ENCODE peak calls at places on chromosomes 11 and 22, in seven cellular contexts. One of them, this sample, is unnamed.

GRCh38 chr22:46024136-46024840 is 47.3 kb upstream of the WNT7B start:
- DNase-seq in CD8-positive, alpha-beta T cell: no peak
- DNase-seq in OCI-LY7: no peak
- DNase-seq in tibial artery: no peak
- DNase-seq in dorsolateral prefrontal cortex: peak; percentile 20
- DNase-seq in psoas muscle: no peak
- DNase-seq in NB4: no peak
- DNase-seq in this sample: no peak

GRCh38 chr11:2731285-2732125 is 31.7 kb upstream of the KCNQ1OT1 start:
- DNase-seq in NB4: peak; percentile 24
- DNase-seq in OCI-LY7: no peak
- DNase-seq in CD8-positive, alpha-beta T cell: no peak
- DNase-seq in dorsolateral prefrontal cortex: no peak
- DNase-seq in tibial artery: no peak
- DNase-seq in psoas muscle: no peak
- DNase-seq in this sample: no peak

GRCh38 chr11:1772270-1773130 is 8.8 kb upstream of the CTSD start:
- DNase-seq in tibial artery: no peak
- DNase-seq in dorsolateral prefrontal cortex: peak; percentile 52
- DNase-seq in OCI-LY7: peak; percentile 13
- DNase-seq in CD8-positive, alpha-beta T cell: no peak
- DNase-seq in NB4: peak; percentile 98
- DNase-seq in psoas muscle: peak; percentile 73
- DNase-seq in this sample: peak; percentile 93

GRCh38 chr22:45996241-45997076 is 19.5 kb upstream of the WNT7B start:
- DNase-seq in NB4: peak; percentile 89
- DNase-seq in dorsolateral prefrontal cortex: no peak
- DNase-seq in psoas muscle: peak; percentile 82
- DNase-seq in OCI-LY7: no peak
- DNase-seq in tibial artery: peak; percentile 75
- DNase-seq in CD8-positive, alpha-beta T cell: no peak
- DNase-seq in this sample: peak; percentile 71

GRCh38 chr11:76086713-76087635 is 119.3 kb downstream of the WNT11 start:
- DNase-seq in CD8-positive, alpha-beta T cell: no peak
- DNase-seq in OCI-LY7: no peak
- DNase-seq in dorsolateral prefrontal cortex: no peak
- DNase-seq in tibial artery: no peak
- DNase-seq in NB4: no peak
- DNase-seq in psoas muscle: no peak
- DNase-seq in this sample: peak; percentile 70

GRCh38 chr22:35152316-35152715 is 86.4 kb downstream of the ISX start:
- DNase-seq in tibial artery: no peak
- DNase-seq in psoas muscle: no peak
- DNase-seq in OCI-LY7: no peak
- DNase-seq in NB4: no peak
- DNase-seq in CD8-positive, alpha-beta T cell: no peak
- DNase-seq in dorsolateral prefrontal cortex: no peak
- DNase-seq in this sample: no peak

GRCh38 chr11:103618532-103618931 is 417.9 kb upstream of the DDI1 start:
- DNase-seq in tibial artery: no peak
- DNase-seq in NB4: no peak
- DNase-seq in psoas muscle: no peak
- DNase-seq in dorsolateral prefrontal cortex: no peak
- DNase-seq in CD8-positive, alpha-beta T cell: no peak
- DNase-seq in OCI-LY7: no peak
- DNase-seq in this sample: peak; percentile 91

GRCh38 chr22:30116362-30117117 is 36.3 kb downstream of the HORMAD2 start:
- DNase-seq in tibial artery: no peak
- DNase-seq in dorsolateral prefrontal cortex: no peak
- DNase-seq in psoas muscle: no peak
- DNase-seq in NB4: peak; percentile 13
- DNase-seq in CD8-positive, alpha-beta T cell: no peak
- DNase-seq in OCI-LY7: no peak
- DNase-seq in this sample: peak; percentile 70

GRCh38 chr22:17388235-17388634 is 19.0 kb downstream of the CECR2 start:
- DNase-seq in OCI-LY7: no peak
- DNase-seq in NB4: no peak
- DNase-seq in CD8-positive, alpha-beta T cell: no peak
- DNase-seq in tibial artery: no peak
- DNase-seq in psoas muscle: no peak
- DNase-seq in dorsolateral prefrontal cortex: no peak
- DNase-seq in this sample: no peak

GRCh38 chr11:87451400-87451799 is 413.7 kb downstream of the TMEM135 start:
- DNase-seq in CD8-positive, alpha-beta T cell: no peak
- DNase-seq in psoas muscle: no peak
- DNase-seq in OCI-LY7: no peak
- DNase-seq in tibial artery: no peak
- DNase-seq in NB4: no peak
- DNase-seq in dorsolateral prefrontal cortex: no peak
- DNase-seq in this sample: no peak

GRCh38 chr22:28750471-28750881 is 8.6 kb downstream of the HSCB start:
- DNase-seq in psoas muscle: no peak
- DNase-seq in tibial artery: no peak
- DNase-seq in CD8-positive, alpha-beta T cell: no peak
- DNase-seq in NB4: no peak
- DNase-seq in dorsolateral prefrontal cortex: no peak
- DNase-seq in OCI-LY7: no peak
- DNase-seq in this sample: peak; percentile 83

GRCh38 chr11:3091846-3092602 is 34.8 kb upstream of the CARS1 start:
- DNase-seq in dorsolateral prefrontal cortex: no peak
- DNase-seq in NB4: peak; percentile 70
- DNase-seq in CD8-positive, alpha-beta T cell: peak; percentile 61
- DNase-seq in psoas muscle: peak; percentile 83
- DNase-seq in OCI-LY7: peak; percentile 61
- DNase-seq in tibial artery: no peak
- DNase-seq in this sample: peak; percentile 56

GRCh38 chr11:120248551-120249278 is 8.8 kb downstream of the POU2F3 start:
- DNase-seq in NB4: peak; percentile 71
- DNase-seq in CD8-positive, alpha-beta T cell: no peak
- DNase-seq in OCI-LY7: no peak
- DNase-seq in dorsolateral prefrontal cortex: no peak
- DNase-seq in psoas muscle: no peak
- DNase-seq in tibial artery: no peak
- DNase-seq in this sample: peak; percentile 73

GRCh38 chr11:8671651-8672062 is 10.8 kb downstream of the TRIM66 start:
- DNase-seq in NB4: no peak
- DNase-seq in OCI-LY7: no peak
- DNase-seq in dorsolateral prefrontal cortex: no peak
- DNase-seq in tibial artery: no peak
- DNase-seq in CD8-positive, alpha-beta T cell: no peak
- DNase-seq in psoas muscle: no peak
- DNase-seq in this sample: no peak

GRCh38 chr22:25101986-25102385 is 97.7 kb upstream of the CRYBB3 start:
- DNase-seq in dorsolateral prefrontal cortex: no peak
- DNase-seq in tibial artery: no peak
- DNase-seq in psoas muscle: no peak
- DNase-seq in OCI-LY7: no peak
- DNase-seq in NB4: no peak
- DNase-seq in CD8-positive, alpha-beta T cell: no peak
- DNase-seq in this sample: no peak

DNA sequence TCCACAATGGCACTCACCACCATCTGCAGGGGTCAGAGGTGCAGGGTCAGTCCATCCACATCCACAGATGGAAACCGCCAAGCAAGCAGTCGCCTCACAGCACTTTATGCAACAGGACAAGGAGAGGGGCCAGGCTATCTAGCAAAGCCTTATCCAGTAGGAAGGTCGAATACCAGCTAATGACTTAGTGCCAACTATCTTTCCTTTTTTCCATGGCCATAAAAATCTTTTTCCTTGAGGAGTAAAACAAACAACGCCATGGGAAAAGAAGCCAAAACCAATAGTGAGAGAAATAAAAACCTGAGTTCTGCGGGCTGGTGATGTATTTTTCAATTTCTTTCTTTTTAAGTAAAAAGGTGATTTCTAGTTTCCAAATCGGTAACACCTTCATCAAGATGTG is 8.2 kb downstream of the SNX19 start:
- DNase-seq in psoas muscle: no peak
- DNase-seq in dorsolateral prefrontal cortex: no peak
- DNase-seq in CD8-positive, alpha-beta T cell: no peak
- DNase-seq in tibial artery: no peak
- DNase-seq in OCI-LY7: no peak
- DNase-seq in NB4: no peak
- DNase-seq in this sample: no peak
- TF ChIP-seq CTCF in psoas muscle: no peak
- TF ChIP-seq CTCF in dorsolateral prefrontal cortex: no peak
- TF ChIP-seq CTCF in CD8-positive, alpha-beta T cell: no peak
- TF ChIP-seq CTCF in tibial artery: no peak
- TF ChIP-seq CTCF in OCI-LY7: no peak
- TF ChIP-seq CTCF in NB4: no peak
- TF ChIP-seq CTCF in this sample: no peak

GRCh38 chr11:65492637-65493366 is 6.0 kb upstream of the MALAT1 start:
- DNase-seq in OCI-LY7: peak; percentile 57
- DNase-seq in tibial artery: peak; percentile 97
- DNase-seq in dorsolateral prefrontal cortex: peak; percentile 76
- DNase-seq in CD8-positive, alpha-beta T cell: no peak
- DNase-seq in NB4: peak; percentile 63
- DNase-seq in psoas muscle: peak; percentile 93
- DNase-seq in this sample: peak; percentile 91

GRCh38 chr11:65491614-65492386 is 7.0 kb upstream of the MALAT1 start:
- DNase-seq in NB4: peak; percentile 96
- DNase-seq in dorsolateral prefrontal cortex: peak; percentile 73
- DNase-seq in OCI-LY7: peak; percentile 64
- DNase-seq in tibial artery: peak; percentile 90
- DNase-seq in psoas muscle: peak; percentile 92
- DNase-seq in CD8-positive, alpha-beta T cell: no peak
- DNase-seq in this sample: peak; percentile 99

GRCh38 chr11:65489706-65490310 is 9.0 kb upstream of the MALAT1 start:
- DNase-seq in NB4: no peak
- DNase-seq in dorsolateral prefrontal cortex: no peak
- DNase-seq in CD8-positive, alpha-beta T cell: no peak
- DNase-seq in tibial artery: peak; percentile 54
- DNase-seq in psoas muscle: no peak
- DNase-seq in OCI-LY7: no peak
- DNase-seq in this sample: peak; percentile 54

GRCh38 chr11:65492387-65492636 is 6.5 kb upstream of the MALAT1 start:
- DNase-seq in NB4: peak; percentile 18
- DNase-seq in psoas muscle: no peak
- DNase-seq in dorsolateral prefrontal cortex: no peak
- DNase-seq in tibial artery: no peak
- DNase-seq in OCI-LY7: no peak
- DNase-seq in CD8-positive, alpha-beta T cell: no peak
- DNase-seq in this sample: no peak

DNA sequence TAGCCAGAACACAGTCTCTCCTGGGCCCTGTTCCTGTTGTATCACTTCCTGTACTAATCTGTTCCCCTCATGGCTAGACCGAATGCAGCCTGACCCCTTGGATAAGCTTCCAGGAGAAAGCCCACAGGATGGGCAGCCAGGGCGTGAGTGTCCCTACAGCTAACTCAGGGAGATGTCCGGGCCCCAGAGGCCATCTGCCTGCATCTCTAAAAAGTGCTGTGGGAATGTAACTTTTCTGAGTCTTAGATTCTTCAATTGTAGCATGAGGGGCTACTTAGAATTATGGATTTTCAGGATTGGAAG is 7.7 kb upstream of the MALAT1 start:
- DNase-seq in CD8-positive, alpha-beta T cell: no peak
- DNase-seq in NB4: no peak
- DNase-seq in dorsolateral prefrontal cortex: no peak
- DNase-seq in tibial artery: no peak
- DNase-seq in psoas muscle: no peak
- DNase-seq in OCI-LY7: no peak
- DNase-seq in this sample: no peak
- H3K4me3 ChIP-seq in CD8-positive, alpha-beta T cell: no peak overlapping the region
- H3K4me3 ChIP-seq in NB4: peak overlapping the region; percentile 8
- H3K4me3 ChIP-seq in dorsolateral prefrontal cortex: no peak overlapping the region
- H3K4me3 ChIP-seq in tibial artery: peak overlapping the region; percentile 31
- H3K4me3 ChIP-seq in psoas muscle: peak overlapping the region; percentile 42
- H3K4me3 ChIP-seq in OCI-LY7: no peak overlapping the region
- H3K4me3 ChIP-seq in this sample: no peak overlapping the region

GRCh38 chr22:21641795-21642583 is at the start of gene SDF2L1:
- DNase-seq in NB4: peak; percentile 99
- DNase-seq in psoas muscle: peak; percentile 99
- DNase-seq in dorsolateral prefrontal cortex: peak; percentile 98
- DNase-seq in CD8-positive, alpha-beta T cell: peak; percentile 97
- DNase-seq in tibial artery: peak; percentile 99
- DNase-seq in OCI-LY7: peak; percentile 99
- DNase-seq in this sample: peak; percentile 98

GRCh38 chr22:21642584-21643448 is 714 bp downstream of the SDF2L1 start:
- DNase-seq in dorsolateral prefrontal cortex: no peak
- DNase-seq in CD8-positive, alpha-beta T cell: peak; percentile 48
- DNase-seq in tibial artery: no peak
- DNase-seq in psoas muscle: peak; percentile 65
- DNase-seq in NB4: peak; percentile 77
- DNase-seq in OCI-LY7: peak; percentile 84
- DNase-seq in this sample: peak; percentile 43

GRCh38 chr22:21640810-21641209 is 1.3 kb upstream of the SDF2L1 start:
- DNase-seq in psoas muscle: no peak
- DNase-seq in tibial artery: no peak
- DNase-seq in OCI-LY7: no peak
- DNase-seq in dorsolateral prefrontal cortex: no peak
- DNase-seq in CD8-positive, alpha-beta T cell: no peak
- DNase-seq in NB4: no peak
- DNase-seq in this sample: no peak

GRCh38 chr22:21641417-21641794 is 696 bp upstream of the SDF2L1 start:
- DNase-seq in psoas muscle: peak; percentile 63
- DNase-seq in dorsolateral prefrontal cortex: no peak
- DNase-seq in CD8-positive, alpha-beta T cell: no peak
- DNase-seq in tibial artery: peak; percentile 48
- DNase-seq in NB4: peak; percentile 69
- DNase-seq in OCI-LY7: no peak
- DNase-seq in this sample: peak; percentile 58

DNA sequence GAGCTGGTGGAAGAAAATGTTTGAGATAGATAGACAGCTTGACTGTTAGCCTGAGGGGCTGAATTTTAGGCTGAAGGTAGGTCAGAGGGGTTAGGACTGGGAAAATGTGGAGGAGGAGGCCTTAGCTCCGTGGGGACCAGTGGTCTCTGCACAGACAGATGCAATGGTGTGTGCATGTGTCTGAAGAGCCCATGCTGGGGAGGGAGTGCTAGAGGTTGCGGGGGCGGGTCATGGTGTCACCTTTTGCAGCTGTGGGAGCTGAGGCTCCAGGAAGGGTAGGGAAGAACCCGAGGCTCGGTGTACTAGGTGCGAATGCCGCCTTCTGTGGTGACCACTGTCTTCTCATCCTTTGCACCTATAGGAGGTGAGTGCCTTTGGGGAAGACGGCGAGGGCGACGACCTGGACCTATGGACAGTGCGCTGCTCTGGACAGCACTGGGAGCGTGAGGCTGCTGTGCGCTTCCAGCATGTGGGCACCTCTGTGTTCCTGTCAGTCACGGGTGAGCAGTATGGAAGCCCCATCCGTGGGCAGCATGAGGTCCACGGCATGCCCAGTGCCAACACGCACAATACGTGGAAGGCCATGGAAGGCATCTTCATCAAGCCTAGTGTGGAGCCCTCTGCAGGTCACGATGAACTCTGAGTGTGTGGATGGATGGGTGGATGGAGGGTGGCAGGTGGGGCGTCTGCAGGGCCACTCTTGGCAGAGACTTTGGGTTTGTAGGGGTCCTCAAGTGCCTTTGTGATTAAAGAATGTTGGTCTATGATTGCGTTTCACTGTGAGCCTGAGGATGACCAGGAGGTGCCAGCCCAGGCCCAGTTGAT is 1.6 kb downstream of the SDF2L1 start:
- DNase-seq in dorsolateral prefrontal cortex: no peak
- DNase-seq in psoas muscle: no peak
- DNase-seq in tibial artery: no peak
- DNase-seq in OCI-LY7: peak; percentile 45
- DNase-seq in CD8-positive, alpha-beta T cell: no peak
- DNase-seq in NB4: no peak
- DNase-seq in this sample: no peak
- TF ChIP-seq CTCF in dorsolateral prefrontal cortex: no peak
- TF ChIP-seq CTCF in psoas muscle: no peak
- TF ChIP-seq CTCF in tibial artery: no peak
- TF ChIP-seq CTCF in OCI-LY7: peak; percentile 67
- TF ChIP-seq CTCF in CD8-positive, alpha-beta T cell: no peak
- TF ChIP-seq CTCF in NB4: peak; percentile 29
- TF ChIP-seq CTCF in this sample: peak; percentile 8

GRCh38 chr11:116579857-116580727 is 192.7 kb downstream of the BUD13 start:
- DNase-seq in tibial artery: no peak
- DNase-seq in OCI-LY7: no peak
- DNase-seq in psoas muscle: no peak
- DNase-seq in dorsolateral prefrontal cortex: no peak
- DNase-seq in NB4: no peak
- DNase-seq in CD8-positive, alpha-beta T cell: no peak
- DNase-seq in this sample: no peak
- H3K4me3 ChIP-seq in tibial artery: no peak overlapping the region
- H3K4me3 ChIP-seq in OCI-LY7: no peak overlapping the region
- H3K4me3 ChIP-seq in psoas muscle: peak overlapping the region; percentile 32
- H3K4me3 ChIP-seq in dorsolateral prefrontal cortex: peak overlapping the region; percentile 6
- H3K4me3 ChIP-seq in NB4: no peak overlapping the region
- H3K4me3 ChIP-seq in CD8-positive, alpha-beta T cell: no peak overlapping the region
- H3K4me3 ChIP-seq in this sample: no peak overlapping the region

This sample was measured in fibroblast of mammary gland.